ENCODE peak calls at places on chromosome 20, in eight cellular contexts. H, R, K, L, I, C, V and W are unnamed samples.

GRCh38 chr20:44134897-44135810 is 51.8 kb downstream of the JPH2 start:
- DNase-seq in H (no peak), R (no peak), K (no peak), L (no peak), I (no peak), C (no peak), V (peak; percentile 80), W (no peak)

GRCh38 chr20:50305636-50306477 is 115.2 kb downstream of the CEBPB start:
- DNase-seq in H (peak; percentile 73), R (peak; percentile 37), K (no peak), L (no peak), I (no peak), C (no peak), V (no peak), W (peak; percentile 56)

GRCh38 chr20:32203556-32204484 is 3.7 kb downstream of the PLAGL2 start:
- DNase-seq in H (peak; percentile 79), R (peak; percentile 43), K (no peak), L (no peak), I (no peak), C (no peak), V (no peak), W (no peak)

GRCh38 chr20:47727170-47727880 is 58.0 kb downstream of the SULF2 start:
- DNase-seq in H (no peak), R (no peak), K (no peak), L (peak; percentile 27), I (no peak), C (no peak), V (peak; percentile 100), W (no peak)

GRCh38 chr20:61120595-61121515 is 131.2 kb upstream of the CDH4 start:
- DNase-seq in H (peak; percentile 3), R (peak; percentile 57), K (peak; percentile 62), L (no peak), I (no peak), C (peak; percentile 69), V (peak; percentile 77), W (peak; percentile 85)

GRCh38 chr20:36478137-36478905 is 63.0 kb upstream of the MYL9 start:
- DNase-seq in H (no peak), R (no peak), K (no peak), L (no peak), I (no peak), C (peak; percentile 54), V (no peak), W (peak; percentile 51)

GRCh38 chr20:50695144-50695872 is 4.0 kb upstream of the RIPOR3 start:
- DNase-seq in H (no peak), R (no peak), K (no peak), L (no peak), I (no peak), C (no peak), V (no peak), W (no peak)

GRCh38 chr20:37973059-37973910 is 60.0 kb downstream of the TTI1 start:
- DNase-seq in H (no peak), R (no peak), K (no peak), L (no peak), I (no peak), C (no peak), V (no peak), W (no peak)